ENCODE peak calls at places on chromosomes 5 and 9, in six cellular contexts. H is stomach, C is kidney, T is GM12878, V is OCI-LY7, B is right lobe of liver. E is an unnamed sample.
A peak's percentile ranks its signal among the peaks of the same experiment; 100 is the strongest.

GRCh38 chr9:93549636-93550035 is 26.7 kb upstream of the PHF2 start:
- DNase-seq in B (no peak), H (no peak), V (no peak), C (no peak), T (no peak), E (no peak)

GRCh38 chr9:114387678-114388431 is at the start of gene AKNA:
- DNase-seq in C (peak; percentile 94), V (peak; percentile 89), B (peak; percentile 72), T (no peak), H (peak; percentile 78), E (peak; percentile 75)

GRCh38 chr9:129105857-129106694 is 4.5 kb downstream of the CRAT start:
- DNase-seq in C (no peak), H (no peak), B (no peak), V (no peak), T (no peak), E (no peak)

GRCh38 chr9:108469654-108470053 is 386.1 kb downstream of the ACTL7B start:
- DNase-seq in H (no peak), B (no peak), T (no peak), C (no peak), V (no peak), E (no peak)

GRCh38 chr9:97910273-97910844 is 11.9 kb downstream of the TRMO start:
- DNase-seq in C (no peak), H (no peak), T (no peak), B (no peak), V (no peak), E (no peak)

GRCh38 chr9:125889122-125889523 is 141.9 kb downstream of the PBX3 start:
- DNase-seq in C (peak; percentile 68), B (peak; percentile 32), V (no peak), H (no peak), T (no peak), E (peak; percentile 41)

GRCh38 chr9:127968717-127969383 is 11.9 kb downstream of the EEIG1 start:
- DNase-seq in B (peak; percentile 73), T (no peak), H (peak; percentile 84), V (no peak), C (peak; percentile 86), E (peak; percentile 80)

GRCh38 chr5:54837939-54838457 is 147.4 kb downstream of the ESM1 start:
- DNase-seq in C (no peak), V (no peak), T (no peak), H (no peak), B (no peak), E (no peak)

GRCh38 chr9:69549310-69550202 is 122.6 kb downstream of the APBA1 start:
- DNase-seq in V (peak; percentile 35), H (no peak), T (no peak), C (no peak), B (no peak), E (no peak)

GRCh38 chr9:132879443-132880310 is 979 bp downstream of the SPACA9 start:
- DNase-seq in B (no peak), V (no peak), H (no peak), C (no peak), T (no peak), E (no peak)
- H3K4me3 ChIP-seq in B (peak overlapping the region; percentile 96), V (no peak overlapping the region), H (peak overlapping the region; percentile 81), C (peak overlapping the region; percentile 89), T (no peak overlapping the region), E (peak overlapping the region; percentile 94)

GRCh38 chr5:175879743-175880142 is 8.4 kb downstream of the CPLX2 start:
- DNase-seq in T (no peak), C (no peak), V (no peak), B (no peak), H (no peak), E (no peak)
- TF ChIP-seq CTCF in T (no peak), C (no peak), V (no peak), B (no peak), H (no peak), E (no peak)

GRCh38 chr5:42840279-42840678 is 28.6 kb upstream of the SELENOP start:
- DNase-seq in C (peak; percentile 72), H (peak; percentile 88), T (no peak), B (peak; percentile 77), V (no peak), E (peak; percentile 72)
- H3K27ac ChIP-seq in C (no peak overlapping the region), H (peak overlapping the region; percentile 34), T (no peak overlapping the region), B (peak overlapping the region; percentile 86), V (no peak overlapping the region), E (peak overlapping the region; percentile 60)

GRCh38 chr9:33082538-33083326 is 6.3 kb upstream of the SMU1 start:
- DNase-seq in B (no peak), H (peak; percentile 73), C (no peak), V (no peak), T (no peak), E (no peak)

GRCh38 chr9:33082135-33082534 is 5.7 kb upstream of the SMU1 start:
- DNase-seq in H (peak; percentile 33), V (no peak), B (no peak), T (no peak), C (no peak), E (no peak)

GRCh38 chr9:33076360-33077004 is at the start of gene SMU1:
- DNase-seq in H (peak; percentile 98), T (peak; percentile 86), C (peak; percentile 99), B (peak; percentile 97), V (peak; percentile 97), E (peak; percentile 97)

GRCh38 chr9:33080534-33080933 is 4.1 kb upstream of the SMU1 start:
- DNase-seq in B (no peak), T (no peak), H (no peak), V (no peak), C (no peak), E (no peak)

GRCh38 chr9:33081128-33081851 is 4.8 kb upstream of the SMU1 start:
- DNase-seq in H (peak; percentile 35), B (peak; percentile 43), V (peak; percentile 86), C (no peak), T (peak; percentile 76), E (peak; percentile 28)
- H3K4me3 ChIP-seq in H (no peak overlapping the region), B (no peak overlapping the region), V (peak overlapping the region; percentile 41), C (peak overlapping the region; percentile 26), T (no peak overlapping the region), E (no peak overlapping the region)

GRCh38 chr5:93357686-93358085 is 223.3 kb downstream of the NR2F1-AS1 start:
- DNase-seq in T (no peak), C (no peak), V (no peak), B (no peak), H (no peak), E (no peak)
- TF ChIP-seq CTCF in T (no peak), C (no peak), V (no peak), B (no peak), H (no peak), E (no peak)

DNA sequence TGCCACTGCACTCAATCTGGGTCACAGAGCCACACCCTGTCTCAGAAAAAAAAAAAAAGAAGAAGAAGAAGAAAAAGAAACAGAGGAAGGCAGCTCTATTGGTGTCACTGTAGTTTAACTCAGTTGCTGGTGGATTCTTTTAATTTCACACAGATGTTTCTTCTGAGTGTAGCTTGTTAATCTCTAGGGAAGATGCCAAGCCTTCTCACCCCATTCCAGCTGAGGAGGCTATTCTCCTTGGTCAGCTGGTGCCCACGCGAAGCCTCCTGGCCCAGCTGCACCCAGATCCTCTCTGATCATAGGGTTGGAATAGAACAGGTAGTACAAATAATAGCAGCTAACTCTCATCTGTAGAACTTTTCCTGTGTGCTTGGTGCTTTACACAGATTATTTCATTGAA is 113.8 kb upstream of the SPRY4 start:
- DNase-seq in H (no peak), T (no peak), B (no peak), V (no peak), C (no peak), E (no peak)
- H3K27ac ChIP-seq in H (no peak overlapping the region), T (no peak overlapping the region), B (no peak overlapping the region), V (no peak overlapping the region), C (peak overlapping the region; percentile 9), E (peak overlapping the region; percentile 77)

E was measured in left ventricle myocardium inferior.